ENCODE peak calls at places on chromosomes 16 and 17, in ten cellular contexts. X is A549, H is stomach, N is ovary, I is transverse colon, U is tibial nerve, K is upper lobe of left lung, O is H1, B is K562, T is HepG2. Q is an unnamed sample.

GRCh38 chr17:80793851-80794267 is 197.8 kb upstream of the CHMP6 start:
- DNase-seq in U (no peak), O (no peak), H (no peak), X (no peak), B (no peak), T (no peak), I (no peak), N (no peak), K (no peak), Q (peak)

GRCh38 chr16:72620853-72621252 is 427.1 kb downstream of the ZFHX3 start:
- DNase-seq in I (no peak), B (no peak), H (no peak), N (no peak), K (no peak), T (no peak), U (no peak), O (no peak), X (no peak), Q (no peak)

GRCh38 chr16:24188143-24188542 is 68.0 kb upstream of the CACNG3 start:
- DNase-seq in B (no peak), N (no peak), I (no peak), T (no peak), X (no peak), H (no peak), U (no peak), K (no peak), O (no peak), Q (no peak)

GRCh38 chr17:28760987-28761562 is 17.3 kb downstream of the TRAF4 start:
- DNase-seq in B (no peak), H (peak), U (peak), I (peak), K (peak), T (no peak), N (no peak), X (no peak), O (peak), Q (peak)

GRCh38 chr16:30131869-30132475 is 9.0 kb upstream of the MAPK3 start:
- DNase-seq in X (no peak), N (no peak), T (no peak), O (no peak), I (no peak), H (no peak), B (no peak), K (no peak), U (no peak), Q (no peak)

GRCh38 chr16:49816782-49817370 is 39.0 kb downstream of the ZNF423 start:
- DNase-seq in N (no peak), H (no peak), U (no peak), X (no peak), T (no peak), I (no peak), O (no peak), B (no peak), K (no peak), Q (no peak)

GRCh38 chr16:3094289-3095027 is 4.6 kb downstream of the ZSCAN10 start:
- DNase-seq in N (no peak), X (no peak), H (peak), O (peak), K (no peak), I (peak), T (peak), B (peak), U (no peak), Q (no peak)

GRCh38 chr16:59210955-59211541 is 476.9 kb upstream of the GOT2 start:
- DNase-seq in O (no peak), B (no peak), N (peak), K (no peak), U (peak), I (no peak), T (peak), H (no peak), X (peak), Q (no peak)

GRCh38 chr17:81870155-81870977 is 771 bp downstream of the ARHGDIA start:
- DNase-seq in K (peak), X (no peak), N (peak), H (peak), I (peak), B (peak), U (no peak), T (no peak), O (peak), Q (peak)

GRCh38 chr16:19911747-19912146 is 27.1 kb upstream of the GPRC5B start:
- DNase-seq in K (no peak), B (no peak), O (no peak), I (no peak), U (no peak), N (no peak), H (no peak), X (no peak), T (no peak), Q (no peak)

GRCh38 chr17:45346255-45347015 is 29.6 kb upstream of the MAP3K14 start:
- DNase-seq in N (peak), H (no peak), B (no peak), X (no peak), I (peak), U (no peak), K (no peak), T (no peak), O (no peak), Q (peak)

GRCh38 chr16:30092373-30093010 is 768 bp upstream of the TBX6 start:
- DNase-seq in H (peak), X (peak), B (peak), K (peak), U (peak), I (peak), N (peak), O (peak), T (peak), Q (peak)

GRCh38 chr17:68955181-68955841 is at the start of gene ABCA8:
- DNase-seq in N (peak), K (peak), T (no peak), X (no peak), H (no peak), U (peak), I (no peak), O (no peak), B (no peak), Q (no peak)

GRCh38 chr16:3051009-3051408 is 4.6 kb downstream of the MMP25 start:
- DNase-seq in X (no peak), N (no peak), B (no peak), O (no peak), U (no peak), K (no peak), H (no peak), T (no peak), I (no peak), Q (no peak)

GRCh38 chr17:75088902-75089417 is 1.2 kb downstream of the SLC16A5 start:
- DNase-seq in I (peak), O (no peak), U (no peak), T (peak), N (no peak), H (peak), B (no peak), K (peak), X (peak), Q (no peak)

GRCh38 chr16:22684282-22685161 is 129.4 kb upstream of the HS3ST2 start:
- DNase-seq in X (no peak), U (no peak), I (no peak), O (no peak), T (no peak), N (no peak), K (no peak), B (no peak), H (no peak), Q (no peak)

GRCh38 chr17:29645516-29646051 is 22.9 kb upstream of the CORO6 start:
- DNase-seq in H (peak), U (peak), I (peak), B (no peak), O (no peak), T (no peak), X (no peak), N (peak), K (peak), Q (peak)

GRCh38 chr17:1515640-1516402 is 591 bp downstream of the INPP5K start:
- DNase-seq in X (peak), B (no peak), K (peak), U (peak), I (peak), N (peak), T (peak), O (peak), H (peak), Q (peak)

GRCh38 chr16:67252806-67253497 is 4.2 kb downstream of the SLC9A5 start:
- DNase-seq in U (no peak), B (no peak), T (no peak), N (no peak), X (no peak), K (no peak), H (no peak), I (no peak), O (no peak), Q (peak)

GRCh38 chr17:34601431-34601830 is 22.0 kb downstream of the TMEM132E start:
- DNase-seq in H (no peak), U (no peak), X (no peak), T (no peak), O (no peak), K (no peak), I (no peak), N (no peak), B (no peak), Q (no peak)

GRCh38 chr16:30649725-30650368 is 913 bp upstream of the PRR14 start:
- DNase-seq in H (no peak), B (no peak), U (peak), X (no peak), N (no peak), T (no peak), I (no peak), O (no peak), K (no peak), Q (no peak)

GRCh38 chr16:30761427-30761927 is 385 bp downstream of the CFAP119 start:
- DNase-seq in O (peak), U (no peak), H (no peak), K (peak), B (peak), X (no peak), N (peak), I (peak), T (no peak), Q (no peak)

GRCh38 chr17:74964988-74965622 is 7.5 kb downstream of the HID1 start:
- DNase-seq in I (no peak), T (no peak), X (no peak), O (no peak), B (no peak), N (no peak), H (no peak), K (no peak), U (no peak), Q (no peak)

GRCh38 chr17:57420674-57421392 is 164.5 kb downstream of the MSI2 start:
- DNase-seq in X (no peak), T (no peak), O (no peak), U (no peak), H (peak), N (no peak), K (no peak), B (peak), I (peak), Q (no peak)

GRCh38 chr17:11485802-11486421 is 112.4 kb upstream of the DNAH9 start:
- DNase-seq in N (no peak), X (no peak), K (peak), H (no peak), U (no peak), T (no peak), I (no peak), B (no peak), O (peak), Q (no peak)

GRCh38 chr16:30184430-30185140 is 1.2 kb downstream of the CORO1A start:
- DNase-seq in O (peak), T (no peak), I (peak), K (peak), X (no peak), B (peak), U (no peak), N (peak), H (peak), Q (peak)

GRCh38 chr17:16446338-16446983 is 31.1 kb downstream of the TRPV2 start:
- DNase-seq in H (no peak), O (peak), N (no peak), X (no peak), I (no peak), T (no peak), K (no peak), U (no peak), B (no peak), Q (no peak)

GRCh38 chr17:7437369-7437863 is 1.9 kb upstream of the FGF11 start:
- DNase-seq in I (no peak), K (no peak), U (no peak), O (no peak), X (no peak), N (peak), B (no peak), H (no peak), T (no peak), Q (no peak)

GRCh38 chr16:66881560-66881959 is 1.2 kb downstream of the PDP2 start:
- DNase-seq in U (no peak), K (peak), O (no peak), X (no peak), H (no peak), N (no peak), I (no peak), T (no peak), B (no peak), Q (no peak)

GRCh38 chr16:69906838-69907301 is 44.3 kb upstream of the CLEC18A start:
- DNase-seq in O (no peak), T (no peak), B (no peak), N (no peak), U (no peak), X (no peak), H (no peak), I (no peak), K (no peak), Q (no peak)

GRCh38 chr16:70493863-70494770 is 29.2 kb downstream of the COG4 start:
- DNase-seq in X (no peak), B (no peak), N (no peak), K (no peak), H (no peak), I (no peak), O (no peak), T (no peak), U (no peak), Q (no peak)

GRCh38 chr17:81641825-81642489 is 5.0 kb downstream of the TSPAN10 start:
- DNase-seq in U (no peak), O (no peak), X (peak), I (no peak), H (no peak), N (no peak), K (no peak), B (peak), T (no peak), Q (no peak)

GRCh38 chr16:50311134-50311528 is 44.8 kb downstream of the ADCY7 start:
- DNase-seq in T (no peak), I (no peak), N (peak), B (no peak), O (no peak), H (peak), X (no peak), U (no peak), K (no peak), Q (peak)

GRCh38 chr17:18246109-18246725 is 12.3 kb downstream of the FLII start:
- DNase-seq in B (no peak), I (no peak), N (peak), X (no peak), T (no peak), H (no peak), K (no peak), O (no peak), U (no peak), Q (no peak)
- H3K27ac ChIP-seq in B (no peak), I (peak), N (peak), X (no peak), T (no peak), H (no peak), K (no peak), O (peak), U (no peak), Q (peak)

GRCh38 chr17:79075861-79076406 is 1.3 kb downstream of the ENGASE start:
- DNase-seq in B (no peak), U (no peak), N (no peak), T (no peak), H (no peak), X (no peak), I (no peak), O (no peak), K (no peak), Q (peak)

GRCh38 chr17:79073706-79074088 is 927 bp upstream of the ENGASE start:
- DNase-seq in B (no peak), T (peak), O (no peak), X (no peak), K (no peak), I (peak), U (no peak), N (no peak), H (no peak), Q (peak)

GRCh38 chr17:79075433-79075805 is 795 bp downstream of the ENGASE start:
- DNase-seq in K (no peak), T (no peak), U (no peak), O (no peak), X (no peak), B (peak), I (no peak), N (no peak), H (no peak), Q (no peak)

GRCh38 chr17:79073016-79073705 is 1.5 kb upstream of the ENGASE start:
- DNase-seq in I (no peak), K (no peak), H (no peak), O (no peak), X (no peak), U (no peak), B (no peak), N (no peak), T (no peak), Q (peak)

GRCh38 chr17:79074650-79075432 is at the start of gene ENGASE:
- DNase-seq in T (peak), N (peak), K (peak), U (peak), X (peak), H (peak), O (peak), I (peak), B (peak), Q (peak)
- TF ChIP-seq EP300 in T (no peak), N (no peak), K (no peak), U (no peak), X (no peak), H (no peak), O (peak), I (no peak), B (no peak), Q (no peak)

GRCh38 chr17:62832405-62832804 is 24.3 kb upstream of the MARCHF10 start:
- DNase-seq in N (no peak), H (no peak), T (no peak), K (no peak), I (no peak), O (no peak), U (no peak), B (no peak), X (no peak), Q (no peak)
- H3K27ac ChIP-seq in N (no peak), H (no peak), T (no peak), K (no peak), I (no peak), O (no peak), U (no peak), B (no peak), X (no peak), Q (no peak)

DNA sequence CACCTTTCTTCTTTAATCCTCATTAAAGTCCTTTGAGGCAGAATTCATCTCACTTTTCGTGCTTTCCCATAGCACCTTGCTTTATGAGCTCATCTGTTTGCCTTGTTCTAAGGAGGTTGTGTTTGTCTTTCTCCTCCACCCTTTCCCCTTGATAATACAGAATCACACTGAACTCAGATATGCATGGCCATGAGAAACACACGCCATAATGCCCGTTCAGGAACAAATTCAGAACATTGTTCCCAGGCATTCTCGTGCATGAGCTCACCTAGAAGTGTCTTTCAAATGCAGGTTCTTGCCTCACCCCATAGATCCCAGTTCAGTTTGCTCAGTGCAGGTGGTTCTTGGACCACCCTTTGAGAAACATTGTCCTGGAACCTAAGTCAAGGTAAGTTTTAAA is 71.1 kb downstream of the TMEM114 start:
- DNase-seq in X (no peak), O (no peak), H (no peak), I (no peak), N (no peak), B (no peak), U (no peak), T (no peak), K (no peak), Q (no peak)
- TF ChIP-seq EP300 in X (no peak), O (no peak), H (no peak), I (no peak), N (no peak), B (no peak), U (no peak), T (no peak), K (no peak), Q (no peak)

DNA sequence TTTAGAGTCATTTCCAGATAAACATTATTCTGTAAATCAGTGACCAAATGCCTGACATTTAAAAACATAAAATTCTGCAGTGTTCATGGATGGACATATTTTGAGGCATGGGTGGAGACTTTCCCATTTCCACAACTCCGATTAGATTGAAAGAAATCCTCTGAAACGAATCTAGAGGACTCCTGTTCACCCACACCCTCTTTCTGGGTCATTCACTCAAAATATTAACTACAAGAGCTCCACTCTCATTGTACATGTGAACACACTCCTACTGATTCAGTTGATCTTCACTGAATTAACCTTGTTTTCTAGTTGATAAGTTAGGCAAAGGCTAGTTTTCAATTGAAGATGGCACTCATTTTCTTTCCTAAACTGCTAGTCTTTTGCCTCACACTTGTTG is 44.1 kb downstream of the GRB7 start:
- DNase-seq in T (no peak), B (no peak), O (no peak), U (no peak), I (no peak), N (no peak), K (no peak), X (no peak), H (no peak), Q (no peak)
- H3K27ac ChIP-seq in T (no peak), B (no peak), O (no peak), U (no peak), I (no peak), N (no peak), K (peak), X (no peak), H (no peak), Q (no peak)

GRCh38 chr16:48276102-48276501 is 28.8 kb upstream of the ABCC11 start:
- DNase-seq in K (no peak), U (no peak), O (no peak), X (no peak), T (peak), N (no peak), I (no peak), B (no peak), H (no peak), Q (no peak)
- TF ChIP-seq EP300 in K (no peak), U (no peak), O (no peak), X (no peak), T (no peak), N (no peak), I (no peak), B (no peak), H (no peak), Q (no peak)

DNA sequence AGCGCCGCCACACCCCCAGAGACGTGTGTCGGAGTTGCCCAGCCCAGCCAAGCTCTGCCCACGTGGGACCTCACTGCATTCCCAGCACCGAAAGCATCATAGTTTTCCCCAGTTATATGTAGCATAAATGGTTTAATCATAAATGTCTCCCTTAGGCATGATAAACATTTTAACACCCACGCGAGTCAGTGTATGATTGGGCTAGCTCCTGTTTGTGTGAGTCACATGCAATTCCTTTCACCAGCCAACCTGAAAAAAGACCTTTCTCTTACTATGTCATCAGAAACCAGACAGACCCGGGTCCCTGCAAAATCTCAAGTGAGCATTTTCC is 9.2 kb downstream of the TAF1C start:
- DNase-seq in B (no peak), T (no peak), O (no peak), K (no peak), X (no peak), N (no peak), H (no peak), U (no peak), I (no peak), Q (no peak)
- H3K27ac ChIP-seq in B (no peak), T (peak), O (no peak), K (peak), X (peak), N (peak), H (peak), U (peak), I (peak), Q (peak)